ENCODE peak calls at places on chromosomes 2 and 18, in ten cellular contexts. I is left ventricle myocardium inferior, F is NCI-H460, X is HTR-8/SVneo, K is epithelial cell of esophagus, N is cardiac septum, H is NCI-H187, W is AG08395, O is cardiac fibroblast, T is hippocampal formation. A is an unnamed sample.

GRCh38 chr2:8714283-8714682 is 32.4 kb downstream of the ID2 start:
- DNase-seq in I (peak), N (no peak), T (no peak), K (no peak), F (no peak), O (no peak), H (no peak), W (no peak), X (no peak), A (no peak)

GRCh38 chr2:54838585-54839035 is 115.1 kb downstream of the EML6 start:
- DNase-seq in T (peak), N (no peak), X (peak), W (peak), H (peak), I (peak), F (peak), K (peak), O (peak), A (peak)

GRCh38 chr2:234964631-234965461 is 13.0 kb downstream of the SH3BP4 start:
- DNase-seq in W (no peak), N (peak), H (no peak), I (no peak), X (no peak), T (no peak), F (no peak), O (no peak), K (no peak), A (no peak)

GRCh38 chr2:172849519-172850217 is 114.0 kb downstream of the RAPGEF4 start:
- DNase-seq in H (no peak), F (no peak), T (no peak), X (no peak), N (no peak), K (peak), W (no peak), O (no peak), I (no peak), A (no peak)

GRCh38 chr18:27769152-27769551 is 407.8 kb downstream of the CDH2 start:
- DNase-seq in F (no peak), H (no peak), K (peak), T (no peak), N (no peak), I (no peak), W (no peak), O (no peak), X (no peak), A (no peak)

GRCh38 chr2:191202881-191203397 is 42.3 kb upstream of the MYO1B start:
- DNase-seq in H (no peak), T (peak), O (peak), I (peak), K (peak), W (peak), X (no peak), N (no peak), F (no peak), A (peak)

GRCh38 chr2:172351586-172351985 is 75.8 kb upstream of the ITGA6 start:
- DNase-seq in H (no peak), X (no peak), O (no peak), W (no peak), T (no peak), N (no peak), F (no peak), I (no peak), K (no peak), A (no peak)

GRCh38 chr2:168912466-168913170 is 11.5 kb downstream of the G6PC2 start:
- DNase-seq in I (peak), O (peak), W (peak), T (peak), N (no peak), H (no peak), K (peak), X (no peak), F (no peak), A (peak)

GRCh38 chr2:6352906-6353515 is 512.7 kb downstream of the CMPK2 start:
- DNase-seq in H (peak), O (peak), N (no peak), K (peak), T (no peak), F (no peak), I (peak), X (no peak), W (no peak), A (no peak)

GRCh38 chr2:74149570-74150319 is 2.0 kb upstream of the BOLA3 start:
- DNase-seq in W (no peak), X (no peak), H (no peak), N (no peak), O (no peak), T (no peak), F (no peak), I (no peak), K (no peak), A (no peak)

GRCh38 chr18:47930086-47930843 is at the start of gene SMAD2:
- DNase-seq in W (peak), F (peak), I (peak), N (peak), O (peak), K (peak), X (peak), T (peak), H (peak), A (peak)

GRCh38 chr2:29253495-29253894 is 138.3 kb downstream of the CLIP4 start:
- DNase-seq in N (no peak), T (no peak), W (no peak), H (no peak), I (no peak), O (no peak), X (no peak), F (no peak), K (no peak), A (no peak)

GRCh38 chr2:75303227-75303626 is 103.9 kb upstream of the TACR1 start:
- DNase-seq in F (no peak), I (no peak), K (no peak), O (no peak), X (no peak), T (no peak), H (no peak), N (no peak), W (no peak), A (no peak)

GRCh38 chr2:74843371-74844298 is 9.7 kb downstream of the HK2 start:
- DNase-seq in H (no peak), F (no peak), W (peak), O (peak), T (no peak), N (no peak), I (no peak), K (peak), X (peak), A (peak)

GRCh38 chr2:231362785-231363184 is 32.7 kb upstream of the B3GNT7 start:
- DNase-seq in W (no peak), K (no peak), H (no peak), O (no peak), T (no peak), I (no peak), N (no peak), X (no peak), F (no peak), A (no peak)

GRCh38 chr2:36538345-36538744 is 59.6 kb downstream of the FEZ2 start:
- DNase-seq in T (no peak), N (no peak), I (no peak), X (no peak), F (no peak), W (no peak), K (no peak), H (peak), O (peak), A (no peak)

GRCh38 chr2:55771612-55772011 is 78.0 kb upstream of the PNPT1 start:
- DNase-seq in K (peak), X (peak), O (peak), H (no peak), T (peak), F (peak), W (peak), I (no peak), N (no peak), A (peak)

GRCh38 chr2:17441055-17441771 is 77.0 kb downstream of the RAD51AP2 start:
- DNase-seq in H (no peak), I (no peak), N (no peak), W (no peak), K (peak), O (no peak), T (no peak), X (no peak), F (no peak), A (no peak)

GRCh38 chr2:235614176-235614860 is 120.5 kb downstream of the AGAP1 start:
- DNase-seq in T (peak), H (no peak), X (no peak), F (no peak), K (no peak), I (no peak), W (peak), N (no peak), O (peak), A (peak)

GRCh38 chr2:63059434-63060078 is 8.9 kb downstream of the OTX1 start:
- DNase-seq in H (no peak), I (no peak), W (no peak), T (no peak), X (no peak), O (no peak), N (no peak), K (no peak), F (no peak), A (no peak)

GRCh38 chr2:49255325-49256023 is 101.2 kb upstream of the FSHR start:
- DNase-seq in H (peak), F (no peak), T (peak), O (peak), I (no peak), N (no peak), K (no peak), W (peak), X (no peak), A (no peak)

GRCh38 chr2:195561205-195562032 is 95.6 kb upstream of the SLC39A10 start:
- DNase-seq in H (no peak), W (peak), X (peak), O (peak), N (no peak), F (no peak), K (peak), T (no peak), I (no peak), A (peak)

GRCh38 chr2:185894223-185894622 is 155.6 kb downstream of the FSIP2 start:
- DNase-seq in X (no peak), H (no peak), T (no peak), W (no peak), O (no peak), N (no peak), K (no peak), I (no peak), F (no peak), A (no peak)

GRCh38 chr2:65458999-65459398 is 26.6 kb upstream of the SPRED2 start:
- DNase-seq in T (no peak), W (no peak), X (no peak), O (no peak), I (no peak), F (no peak), K (peak), H (no peak), N (no peak), A (no peak)

GRCh38 chr18:21450503-21450902 is 150.0 kb downstream of the ESCO1 start:
- DNase-seq in O (no peak), N (no peak), I (no peak), F (no peak), W (no peak), T (no peak), H (no peak), K (no peak), X (no peak), A (no peak)

GRCh38 chr18:44821924-44822323 is 141.2 kb downstream of the SETBP1 start:
- DNase-seq in O (no peak), K (no peak), W (no peak), F (no peak), H (no peak), T (no peak), I (no peak), X (no peak), N (no peak), A (no peak)

GRCh38 chr2:43174368-43175186 is 51.8 kb downstream of the ZFP36L2 start:
- DNase-seq in W (no peak), O (no peak), N (peak), X (no peak), H (no peak), F (no peak), T (peak), I (no peak), K (no peak), A (no peak)

GRCh38 chr2:98405301-98405700 is 39.4 kb upstream of the INPP4A start:
- DNase-seq in N (no peak), O (no peak), H (no peak), T (no peak), F (no peak), I (no peak), K (no peak), X (no peak), W (no peak), A (no peak)

GRCh38 chr18:4352746-4353522 is 102.2 kb downstream of the DLGAP1 start:
- DNase-seq in W (no peak), I (no peak), X (no peak), N (no peak), K (no peak), O (no peak), F (no peak), T (no peak), H (no peak), A (no peak)

GRCh38 chr18:65737346-65737745 is 13.5 kb upstream of the CDH7 start:
- DNase-seq in H (no peak), F (no peak), O (no peak), N (no peak), K (no peak), W (no peak), X (no peak), T (no peak), I (no peak), A (no peak)

GRCh38 chr2:176827269-176827668 is 385.3 kb upstream of the HNRNPA3 start:
- DNase-seq in I (no peak), W (no peak), T (no peak), K (no peak), H (no peak), X (no peak), N (no peak), F (no peak), O (no peak), A (peak)

GRCh38 chr2:46937457-46937856 is 21.9 kb upstream of the MCFD2 start:
- DNase-seq in T (no peak), I (no peak), K (no peak), N (no peak), F (no peak), W (no peak), X (no peak), O (no peak), H (no peak), A (peak)

A was measured in AG20443.